ENCODE peak calls at places on chromosomes 7 and 10, in eight cellular contexts. O is HEK293T; C is tibial artery; Q is CD4-positive, alpha-beta T cell; R is HTR-8/SVneo; Y is NCI-H2081; N is EH; M is T-cell. B is an unnamed sample.

GRCh38 chr10:74047304-74047703 is 49.4 kb downstream of the VCL start:
- DNase-seq in O (no peak), C (no peak), Q (no peak), R (no peak), Y (no peak), N (peak), M (no peak), B (peak)

GRCh38 chr10:71339796-71340589 is 20.9 kb downstream of the SLC29A3 start:
- DNase-seq in O (no peak), C (no peak), Q (no peak), R (peak), Y (no peak), N (no peak), M (no peak), B (no peak)

GRCh38 chr7:149070372-149071140 is 20.0 kb downstream of the ZNF786 start:
- DNase-seq in O (no peak), C (no peak), Q (no peak), R (no peak), Y (no peak), N (no peak), M (no peak), B (no peak)

GRCh38 chr10:78451592-78451991 is 417.9 kb downstream of the RPS24 start:
- DNase-seq in O (no peak), C (no peak), Q (no peak), R (no peak), Y (peak), N (no peak), M (no peak), B (no peak)

GRCh38 chr10:77105756-77106155 is 531.9 kb downstream of the KCNMA1 start:
- DNase-seq in O (no peak), C (no peak), Q (no peak), R (no peak), Y (no peak), N (peak), M (no peak), B (peak)

GRCh38 chr10:97411411-97411810 is 10.3 kb upstream of the RRP12 start:
- DNase-seq in O (no peak), C (no peak), Q (no peak), R (no peak), Y (no peak), N (peak), M (no peak), B (no peak)

GRCh38 chr10:128078136-128078969 is 47.9 kb downstream of the MKI67 start:
- DNase-seq in O (peak), C (no peak), Q (peak), R (peak), Y (peak), N (peak), M (no peak), B (peak)

GRCh38 chr10:114631678-114632417 is 26.2 kb downstream of the ABLIM1 start:
- DNase-seq in O (peak), C (peak), Q (no peak), R (no peak), Y (peak), N (peak), M (no peak), B (peak)

GRCh38 chr10:35124540-35124939 is 2.1 kb upstream of the CREM start:
- DNase-seq in O (no peak), C (no peak), Q (no peak), R (no peak), Y (no peak), N (no peak), M (no peak), B (no peak)

GRCh38 chr7:144826248-144826647 is 9.6 kb downstream of the TPK1 start:
- DNase-seq in O (no peak), C (no peak), Q (no peak), R (no peak), Y (no peak), N (no peak), M (no peak), B (peak)

B was measured in adipocyte.